ENCODE peak calls at places on chromosomes 3 and 15, in seven cellular contexts. One of them, this sample, is unnamed.

GRCh38 chr3:55486857-55487375 is at the start of gene WNT5A:
- DNase-seq in NCI-H510A treated with DMSO at 0.1 percent for 48 hours: no peak
- DNase-seq in mucosa of gallbladder: no peak
- DNase-seq in body of pancreas: peak; percentile 55
- DNase-seq in kidney epithelial cell: no peak
- DNase-seq in NCI-H524: no peak
- DNase-seq in endothelial cell: peak; percentile 55
- DNase-seq in this sample: peak; percentile 32

GRCh38 chr15:31300208-31300661 is 26.4 kb upstream of the KLF13 start:
- DNase-seq in NCI-H510A treated with DMSO at 0.1 percent for 48 hours: no peak
- DNase-seq in mucosa of gallbladder: peak; percentile 17
- DNase-seq in body of pancreas: no peak
- DNase-seq in kidney epithelial cell: no peak
- DNase-seq in NCI-H524: peak; percentile 82
- DNase-seq in endothelial cell: no peak
- DNase-seq in this sample: no peak

GRCh38 chr3:184685646-184686045 is 26.2 kb downstream of the MAGEF1 start:
- DNase-seq in NCI-H510A treated with DMSO at 0.1 percent for 48 hours: no peak
- DNase-seq in mucosa of gallbladder: no peak
- DNase-seq in body of pancreas: no peak
- DNase-seq in kidney epithelial cell: no peak
- DNase-seq in NCI-H524: peak; percentile 76
- DNase-seq in endothelial cell: no peak
- DNase-seq in this sample: peak; percentile 85

GRCh38 chr15:76987896-76988860 is 6.7 kb upstream of the PSTPIP1 start:
- DNase-seq in NCI-H510A treated with DMSO at 0.1 percent for 48 hours: no peak
- DNase-seq in mucosa of gallbladder: no peak
- DNase-seq in body of pancreas: no peak
- DNase-seq in kidney epithelial cell: no peak
- DNase-seq in NCI-H524: no peak
- DNase-seq in endothelial cell: no peak
- DNase-seq in this sample: no peak

GRCh38 chr3:45191924-45192417 is 34.1 kb downstream of the TMEM158 start:
- DNase-seq in NCI-H510A treated with DMSO at 0.1 percent for 48 hours: no peak
- DNase-seq in mucosa of gallbladder: no peak
- DNase-seq in body of pancreas: no peak
- DNase-seq in kidney epithelial cell: no peak
- DNase-seq in NCI-H524: no peak
- DNase-seq in endothelial cell: no peak
- DNase-seq in this sample: no peak

GRCh38 chr3:192929146-192929545 is 11.5 kb upstream of the MB21D2 start:
- DNase-seq in NCI-H510A treated with DMSO at 0.1 percent for 48 hours: no peak
- DNase-seq in mucosa of gallbladder: no peak
- DNase-seq in body of pancreas: no peak
- DNase-seq in kidney epithelial cell: no peak
- DNase-seq in NCI-H524: no peak
- DNase-seq in endothelial cell: no peak
- DNase-seq in this sample: no peak

GRCh38 chr15:69813881-69814280 is 283.8 kb downstream of the TLE3 start:
- DNase-seq in NCI-H510A treated with DMSO at 0.1 percent for 48 hours: no peak
- DNase-seq in mucosa of gallbladder: no peak
- DNase-seq in body of pancreas: no peak
- DNase-seq in kidney epithelial cell: no peak
- DNase-seq in NCI-H524: no peak
- DNase-seq in endothelial cell: no peak
- DNase-seq in this sample: no peak

GRCh38 chr3:193975072-193975535 is 160.8 kb upstream of the HES1 start:
- DNase-seq in NCI-H510A treated with DMSO at 0.1 percent for 48 hours: peak; percentile 19
- DNase-seq in mucosa of gallbladder: peak; percentile 26
- DNase-seq in body of pancreas: no peak
- DNase-seq in kidney epithelial cell: no peak
- DNase-seq in NCI-H524: no peak
- DNase-seq in endothelial cell: peak; percentile 21
- DNase-seq in this sample: peak; percentile 58

GRCh38 chr3:29827756-29828155 is 546.9 kb downstream of the RBMS3 start:
- DNase-seq in NCI-H510A treated with DMSO at 0.1 percent for 48 hours: no peak
- DNase-seq in mucosa of gallbladder: no peak
- DNase-seq in body of pancreas: no peak
- DNase-seq in kidney epithelial cell: no peak
- DNase-seq in NCI-H524: no peak
- DNase-seq in endothelial cell: no peak
- DNase-seq in this sample: no peak

GRCh38 chr3:110526732-110527727 is 544.6 kb upstream of the NECTIN3 start:
- DNase-seq in NCI-H510A treated with DMSO at 0.1 percent for 48 hours: no peak
- DNase-seq in mucosa of gallbladder: no peak
- DNase-seq in body of pancreas: no peak
- DNase-seq in kidney epithelial cell: peak; percentile 84
- DNase-seq in NCI-H524: no peak
- DNase-seq in endothelial cell: no peak
- DNase-seq in this sample: peak; percentile 79

GRCh38 chr15:65940618-65940909 is 71.3 kb downstream of the RAB11A start:
- DNase-seq in NCI-H510A treated with DMSO at 0.1 percent for 48 hours: no peak
- DNase-seq in mucosa of gallbladder: no peak
- DNase-seq in body of pancreas: no peak
- DNase-seq in kidney epithelial cell: peak; percentile 29
- DNase-seq in NCI-H524: no peak
- DNase-seq in endothelial cell: no peak
- DNase-seq in this sample: no peak

GRCh38 chr15:65666257-65666656 is 44.5 kb downstream of the SLC24A1 start:
- DNase-seq in NCI-H510A treated with DMSO at 0.1 percent for 48 hours: no peak
- DNase-seq in mucosa of gallbladder: no peak
- DNase-seq in body of pancreas: no peak
- DNase-seq in kidney epithelial cell: peak; percentile 81
- DNase-seq in NCI-H524: no peak
- DNase-seq in endothelial cell: no peak
- DNase-seq in this sample: no peak

GRCh38 chr15:99755692-99756409 is 22.6 kb upstream of the LYSMD4 start:
- DNase-seq in NCI-H510A treated with DMSO at 0.1 percent for 48 hours: no peak
- DNase-seq in mucosa of gallbladder: peak; percentile 40
- DNase-seq in body of pancreas: peak; percentile 50
- DNase-seq in kidney epithelial cell: peak; percentile 37
- DNase-seq in NCI-H524: peak; percentile 42
- DNase-seq in endothelial cell: peak; percentile 51
- DNase-seq in this sample: peak; percentile 64

GRCh38 chr3:11558002-11558401 is 85.7 kb downstream of the VGLL4 start:
- DNase-seq in NCI-H510A treated with DMSO at 0.1 percent for 48 hours: no peak
- DNase-seq in mucosa of gallbladder: no peak
- DNase-seq in body of pancreas: no peak
- DNase-seq in kidney epithelial cell: peak; percentile 51
- DNase-seq in NCI-H524: no peak
- DNase-seq in endothelial cell: no peak
- DNase-seq in this sample: no peak

GRCh38 chr3:119195151-119195476 is 21.7 kb downstream of the UPK1B start:
- DNase-seq in NCI-H510A treated with DMSO at 0.1 percent for 48 hours: no peak
- DNase-seq in mucosa of gallbladder: no peak
- DNase-seq in body of pancreas: no peak
- DNase-seq in kidney epithelial cell: no peak
- DNase-seq in NCI-H524: no peak
- DNase-seq in endothelial cell: no peak
- DNase-seq in this sample: no peak

GRCh38 chr15:41814534-41814933 is 13.4 kb upstream of the JMJD7 start:
- DNase-seq in NCI-H510A treated with DMSO at 0.1 percent for 48 hours: no peak
- DNase-seq in mucosa of gallbladder: no peak
- DNase-seq in body of pancreas: no peak
- DNase-seq in kidney epithelial cell: no peak
- DNase-seq in NCI-H524: no peak
- DNase-seq in endothelial cell: no peak
- DNase-seq in this sample: no peak

This sample was measured in HAP-1.